ENCODE peak calls at places on chromosomes 12 and 14, in eight cellular contexts. H is HT1080; V is fibroblast of lung; P is activated CD4-positive, alpha-beta memory T cell treated with anti-CD3 and anti-CD28 coated beads for 36 hours; D is stimulated activated CD8-positive, alpha-beta memory T cell treated with anti-CD3 and anti-CD28 coated beads, Interleukin-7, amount 100 ng/mL, for 1 hour; T is H1; O is COLO829; M is HFF-Myc. C is an unnamed sample.

GRCh38 chr14:68284333-68284732 is 464.8 kb downstream of the RAD51B start:
- DNase-seq in D (no peak), V (no peak), P (no peak), M (no peak), T (no peak), O (no peak), H (no peak), C (no peak)

GRCh38 chr12:47939009-47939601 is 24.3 kb upstream of the TMEM106C start:
- DNase-seq in H (no peak), D (no peak), O (no peak), T (no peak), V (no peak), P (no peak), M (no peak), C (no peak)

GRCh38 chr14:101961746-101962502 is 2.4 kb upstream of the DYNC1H1 start:
- DNase-seq in D (no peak), H (no peak), T (no peak), O (no peak), V (no peak), M (no peak), P (no peak), C (no peak)

GRCh38 chr14:77848031-77848430 is 48.1 kb downstream of the ADCK1 start:
- DNase-seq in T (no peak), H (no peak), D (no peak), V (peak), M (no peak), P (no peak), O (no peak), C (no peak)

GRCh38 chr12:2488131-2488530 is 306.6 kb upstream of the FKBP4 start:
- DNase-seq in H (no peak), T (no peak), M (no peak), P (no peak), O (no peak), D (no peak), V (no peak), C (no peak)

GRCh38 chr14:55537782-55538181 is 42.2 kb upstream of the KTN1 start:
- DNase-seq in T (no peak), M (no peak), P (no peak), H (no peak), O (no peak), V (no peak), D (no peak), C (no peak)

GRCh38 chr12:2958432-2959193 is 584 bp upstream of the TEAD4 start:
- DNase-seq in H (peak), P (peak), V (peak), D (no peak), O (peak), M (peak), T (no peak), C (no peak)

GRCh38 chr12:76674669-76675315 is 89.1 kb upstream of the ZDHHC17 start:
- DNase-seq in M (no peak), O (no peak), T (no peak), P (no peak), V (no peak), D (no peak), H (no peak), C (no peak)

GRCh38 chr12:113135178-113136127 is at the start of gene RASAL1:
- DNase-seq in O (peak), T (peak), V (no peak), D (peak), H (no peak), P (peak), M (no peak), C (no peak)

GRCh38 chr12:106138646-106139421 is at the start of gene NUAK1:
- DNase-seq in O (no peak), H (peak), V (peak), T (no peak), D (no peak), M (no peak), P (peak), C (peak)

GRCh38 chr12:53970451-53970850 is 2.5 kb upstream of the HOXC11 start:
- DNase-seq in D (no peak), O (no peak), T (no peak), M (no peak), H (no peak), P (no peak), V (no peak), C (no peak)

GRCh38 chr14:98871796-98872195 is 400.2 kb downstream of the BCL11B start:
- DNase-seq in V (peak), M (no peak), P (no peak), T (no peak), H (no peak), O (no peak), D (no peak), C (no peak)

GRCh38 chr14:64113279-64113678 is 180.9 kb downstream of the ESR2 start:
- DNase-seq in V (no peak), T (no peak), M (no peak), D (no peak), H (no peak), O (no peak), P (no peak), C (no peak)

GRCh38 chr14:98370352-98370751 is 901.6 kb downstream of the BCL11B start:
- DNase-seq in V (no peak), M (no peak), D (no peak), H (no peak), T (no peak), O (no peak), P (no peak), C (no peak)

GRCh38 chr14:68379510-68380303 is 413.2 kb downstream of the ZFP36L1 start:
- DNase-seq in P (peak), T (no peak), O (no peak), H (no peak), D (no peak), M (no peak), V (peak), C (no peak)

GRCh38 chr12:122079532-122080081 is 1.1 kb downstream of the MLXIP start:
- DNase-seq in H (no peak), T (no peak), P (no peak), O (no peak), M (no peak), D (no peak), V (no peak), C (no peak)

GRCh38 chr14:51205486-51205885 is 34.6 kb upstream of the TMX1 start:
- DNase-seq in H (no peak), O (no peak), V (no peak), P (no peak), M (no peak), T (no peak), D (no peak), C (no peak)

GRCh38 chr14:75113932-75114539 is 12.8 kb downstream of the NEK9 start:
- DNase-seq in T (no peak), V (no peak), H (no peak), O (no peak), D (no peak), M (no peak), P (no peak), C (no peak)

GRCh38 chr14:101072945-101073597 is 169.5 kb upstream of the RTL1 start:
- DNase-seq in V (peak), T (peak), O (peak), H (peak), P (peak), D (no peak), M (peak), C (peak)

GRCh38 chr12:27779837-27780611 is at the start of the genes KLHL42 and MANSC4:
- DNase-seq in H (peak), P (peak), O (no peak), T (no peak), M (no peak), V (peak), D (peak), C (peak)

GRCh38 chr12:51822956-51823355 is 25.6 kb downstream of the FIGNL2 start:
- DNase-seq in O (no peak), M (no peak), P (no peak), V (no peak), D (no peak), T (no peak), H (no peak), C (no peak)